ENCODE peak calls at places on chromosomes 5 and 9, in five cellular contexts. K is HepG2, X is K562, O is SK-N-SH, U is H1. M is an unnamed sample.
A peak's percentile ranks its signal among the peaks of the same experiment; 100 is the strongest.

GRCh38 chr9:84862308-84862707 is 192.8 kb downstream of the NTRK2 start:
- DNase-seq in U (no peak), O (no peak), K (no peak), X (no peak), M (no peak)

GRCh38 chr5:10759111-10759510 is 1.9 kb downstream of the DAP start:
- DNase-seq in X (no peak), O (no peak), K (no peak), U (no peak), M (no peak)

GRCh38 chr9:133050142-133050541 is 11.6 kb upstream of the CEL start:
- DNase-seq in O (no peak), K (no peak), X (no peak), U (no peak), M (no peak)

GRCh38 chr5:134142088-134142487 is 27.6 kb downstream of the TCF7 start:
- DNase-seq in K (no peak), X (no peak), U (no peak), O (no peak), M (no peak)

GRCh38 chr5:169583101-169583423 is 511 bp upstream of the SPDL1 start:
- DNase-seq in X (no peak), K (peak; percentile 1), O (no peak), U (no peak), M (no peak)

GRCh38 chr5:88881566-88881965 is 1.4 kb downstream of the MEF2C start:
- DNase-seq in K (no peak), X (no peak), O (no peak), U (no peak), M (no peak)

GRCh38 chr5:160171656-160172055 is 52.4 kb upstream of the PWWP2A start:
- DNase-seq in X (no peak), U (no peak), K (no peak), O (no peak), M (no peak)

GRCh38 chr9:81759680-81760215 is 70.4 kb upstream of the TLE1 start:
- DNase-seq in O (peak; percentile 21), X (no peak), U (no peak), K (peak; percentile 53), M (no peak)

GRCh38 chr5:132026516-132027008 is 15.1 kb upstream of the ACSL6 start:
- DNase-seq in X (no peak), U (no peak), K (no peak), O (no peak), M (no peak)

GRCh38 chr5:132029609-132030008 is 18.2 kb upstream of the ACSL6 start:
- DNase-seq in O (no peak), K (no peak), U (no peak), X (no peak), M (no peak)

GRCh38 chr5:132025403-132025971 is 14.0 kb upstream of the ACSL6 start:
- DNase-seq in U (no peak), X (no peak), O (no peak), K (no peak), M (no peak)

GRCh38 chr5:132024789-132025402 is 13.4 kb upstream of the ACSL6 start:
- DNase-seq in K (no peak), U (no peak), O (peak; percentile 37), X (no peak), M (no peak)

GRCh38 chr5:132027027-132027426 is 15.6 kb upstream of the ACSL6 start:
- DNase-seq in U (no peak), O (no peak), X (no peak), K (no peak), M (no peak)
- TF ChIP-seq RAD21 in U (no peak), O (no peak), X (no peak), K (no peak), M (no peak)

GRCh38 chr5:5494489-5495402 is 72.3 kb downstream of the ICE1 start:
- DNase-seq in K (peak; percentile 51), O (peak; percentile 24), X (peak; percentile 95), U (peak; percentile 73), M (peak; percentile 12)

GRCh38 chr5:5490774-5491347 is 68.4 kb downstream of the ICE1 start:
- DNase-seq in O (no peak), X (no peak), U (no peak), K (no peak), M (no peak)

GRCh38 chr5:5497132-5497748 is 74.8 kb downstream of the ICE1 start:
- DNase-seq in O (peak; percentile 91), U (no peak), X (peak; percentile 65), K (peak; percentile 20), M (no peak)

GRCh38 chr5:5487961-5488360 is 65.5 kb downstream of the ICE1 start:
- DNase-seq in X (no peak), O (no peak), K (no peak), U (no peak), M (no peak)

GRCh38 chr5:5492087-5492933 is 69.8 kb downstream of the ICE1 start:
- DNase-seq in K (peak; percentile 54), O (peak; percentile 81), U (no peak), X (peak; percentile 62), M (peak; percentile 25)
- TF ChIP-seq SIN3A in K (no peak), O (no peak), U (no peak), X (no peak), M (no peak)

DNA sequence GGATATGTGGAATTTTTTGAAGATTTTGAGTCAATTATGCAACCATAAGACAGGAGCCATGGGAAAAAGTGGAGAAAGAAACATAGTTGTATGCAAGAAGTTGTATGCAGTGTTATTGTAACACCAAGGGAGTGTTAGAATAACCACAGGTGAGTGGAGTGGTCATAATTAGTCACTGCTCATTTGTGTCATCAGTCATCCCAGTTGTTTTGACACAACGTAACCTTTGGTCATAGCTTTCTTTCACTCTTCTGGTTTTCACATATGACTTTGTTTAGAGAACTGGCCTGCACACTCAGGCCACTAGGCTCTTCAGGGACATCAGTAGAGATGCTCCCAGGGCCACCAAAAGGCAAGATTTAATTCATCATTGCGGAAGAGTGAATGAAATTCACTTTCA is 158.7 kb upstream of the HMHB1 start:
- DNase-seq in K (no peak), U (no peak), O (no peak), X (no peak), M (peak; percentile 19)
- TF ChIP-seq CHD2 in K (no peak), U (no peak), O (no peak), X (no peak), M (no peak)

DNA sequence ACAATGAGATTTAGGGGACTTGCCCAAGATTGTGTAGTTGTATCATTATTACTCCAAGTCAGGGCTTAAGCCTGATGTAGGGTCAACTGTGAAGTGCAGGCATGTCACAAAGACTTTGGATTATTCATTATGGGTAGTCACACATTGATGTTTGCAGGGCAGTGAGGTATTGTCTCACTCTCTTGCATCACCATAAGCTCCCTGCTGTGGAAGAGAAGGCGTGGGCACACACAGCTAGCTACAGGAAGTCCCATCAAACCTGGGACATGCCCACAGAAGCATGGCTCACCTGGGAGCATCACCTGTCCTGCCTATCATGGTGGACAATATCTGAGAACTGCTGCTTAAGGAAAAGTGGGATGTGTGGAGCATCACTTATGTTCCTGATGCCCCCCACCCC is 42.1 kb downstream of the TMOD1 start:
- DNase-seq in O (no peak), K (peak; percentile 13), X (no peak), U (no peak), M (no peak)
- TF ChIP-seq RAD21 in O (no peak), K (no peak), X (no peak), U (no peak), M (no peak)

GRCh38 chr9:20199111-20199510 is 410.3 kb upstream of the SLC24A2 start:
- DNase-seq in K (no peak), X (no peak), O (no peak), U (no peak), M (no peak)

GRCh38 chr9:20197976-20198685 is 409.3 kb upstream of the SLC24A2 start:
- DNase-seq in X (no peak), K (no peak), O (peak; percentile 10), U (no peak), M (no peak)

GRCh38 chr9:20205821-20206220 is 416.5 kb downstream of the MLLT3 start:
- DNase-seq in K (no peak), X (no peak), U (no peak), O (no peak), M (no peak)

GRCh38 chr9:20200900-20201495 is 412.2 kb upstream of the SLC24A2 start:
- DNase-seq in O (peak; percentile 10), U (no peak), K (no peak), X (no peak), M (no peak)
- TF ChIP-seq SIN3A in O (no peak), U (no peak), K (no peak), X (no peak), M (no peak)

GRCh38 chr9:124352616-124353015 is 62.6 kb downstream of the PSMB7 start:
- DNase-seq in X (no peak), K (no peak), O (no peak), U (no peak), M (no peak)
- TF ChIP-seq CHD2 in X (no peak), K (no peak), O (no peak), U (no peak), M (no peak)